ENCODE peak calls at places on chromosome 11, in nine cellular contexts. One of them, this sample, is unnamed.

GRCh38 chr11:76783901-76784813 is 1.0 kb downstream of the TSKU start:
- DNase-seq in GM23338: peak
- DNase-seq in HepG2: peak
- DNase-seq in stomach: peak
- DNase-seq in spleen: peak
- DNase-seq in GM12892: no peak
- DNase-seq in GM12891: no peak
- DNase-seq in HCT116: peak
- DNase-seq in sigmoid colon: peak
- DNase-seq in this sample: peak

GRCh38 chr11:107598225-107599139 is 7.5 kb downstream of the ELMOD1 start:
- DNase-seq in GM23338: peak
- DNase-seq in HepG2: no peak
- DNase-seq in stomach: no peak
- DNase-seq in spleen: no peak
- DNase-seq in GM12892: no peak
- DNase-seq in GM12891: no peak
- DNase-seq in HCT116: peak
- DNase-seq in sigmoid colon: no peak
- DNase-seq in this sample: peak

GRCh38 chr11:106137758-106138157 is 60.3 kb downstream of the AASDHPPT start:
- DNase-seq in GM23338: no peak
- DNase-seq in HepG2: no peak
- DNase-seq in stomach: no peak
- DNase-seq in spleen: no peak
- DNase-seq in GM12892: no peak
- DNase-seq in GM12891: no peak
- DNase-seq in HCT116: no peak
- DNase-seq in sigmoid colon: no peak
- DNase-seq in this sample: no peak

GRCh38 chr11:35523861-35524260 is 1.6 kb downstream of the PAMR1 start:
- DNase-seq in GM23338: no peak
- DNase-seq in HepG2: no peak
- DNase-seq in stomach: no peak
- DNase-seq in spleen: no peak
- DNase-seq in GM12892: no peak
- DNase-seq in GM12891: no peak
- DNase-seq in HCT116: no peak
- DNase-seq in sigmoid colon: no peak
- DNase-seq in this sample: no peak

GRCh38 chr11:71255323-71255722 is 2.9 kb upstream of the SHANK2 start:
- DNase-seq in GM23338: peak
- DNase-seq in HepG2: no peak
- DNase-seq in stomach: peak
- DNase-seq in spleen: no peak
- DNase-seq in GM12892: no peak
- DNase-seq in GM12891: no peak
- DNase-seq in HCT116: no peak
- DNase-seq in sigmoid colon: no peak
- DNase-seq in this sample: no peak

GRCh38 chr11:60872952-60873524 is 5.7 kb downstream of the ZP1 start:
- DNase-seq in GM23338: peak
- DNase-seq in HepG2: peak
- DNase-seq in stomach: peak
- DNase-seq in spleen: peak
- DNase-seq in GM12892: no peak
- DNase-seq in GM12891: no peak
- DNase-seq in HCT116: no peak
- DNase-seq in sigmoid colon: peak
- DNase-seq in this sample: no peak

GRCh38 chr11:65291613-65292012 is 23.1 kb upstream of the CDC42EP2 start:
- DNase-seq in GM23338: no peak
- DNase-seq in HepG2: peak
- DNase-seq in stomach: no peak
- DNase-seq in spleen: no peak
- DNase-seq in GM12892: no peak
- DNase-seq in GM12891: no peak
- DNase-seq in HCT116: no peak
- DNase-seq in sigmoid colon: no peak
- DNase-seq in this sample: peak

GRCh38 chr11:46920709-46921108 is 2.4 kb upstream of the LRP4 start:
- DNase-seq in GM23338: no peak
- DNase-seq in HepG2: peak
- DNase-seq in stomach: no peak
- DNase-seq in spleen: no peak
- DNase-seq in GM12892: no peak
- DNase-seq in GM12891: no peak
- DNase-seq in HCT116: no peak
- DNase-seq in sigmoid colon: peak
- DNase-seq in this sample: peak

DNA sequence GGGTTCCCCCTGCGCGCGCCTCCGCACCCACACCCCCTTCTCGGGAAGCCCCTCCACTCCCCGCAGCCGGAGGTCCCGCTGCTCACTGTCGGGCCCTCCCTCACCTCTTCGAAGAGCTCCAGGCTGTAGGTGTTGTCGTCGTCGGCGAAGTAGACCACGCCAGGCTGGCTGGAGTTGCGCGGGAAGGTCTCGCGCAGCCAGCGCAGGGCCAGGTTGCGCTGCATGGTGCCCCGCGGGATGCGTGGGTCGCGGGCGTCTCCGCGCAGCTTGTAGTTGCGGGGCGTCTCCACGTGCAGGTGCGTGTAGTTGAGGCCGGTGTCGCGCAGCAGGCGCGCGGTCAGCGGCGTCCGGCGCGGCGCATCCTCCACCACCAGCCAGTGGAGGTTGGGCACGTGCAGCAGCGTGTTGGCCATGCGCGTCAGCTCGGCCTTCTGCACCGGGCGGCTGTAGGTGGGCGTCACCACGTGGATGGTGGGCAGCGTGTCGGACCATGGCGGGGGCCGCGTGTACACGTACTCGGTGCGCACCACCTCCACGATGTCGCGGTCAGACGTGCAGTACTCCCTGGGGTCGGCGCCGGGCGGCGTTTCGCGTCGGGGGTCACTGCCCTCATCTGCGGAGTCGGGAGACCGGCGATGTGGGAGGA is 28.3 kb downstream of the B3GAT1 start:
- DNase-seq in GM23338: no peak
- DNase-seq in HepG2: no peak
- DNase-seq in stomach: no peak
- DNase-seq in spleen: no peak
- DNase-seq in GM12892: no peak
- DNase-seq in GM12891: no peak
- DNase-seq in HCT116: no peak
- DNase-seq in sigmoid colon: no peak
- DNase-seq in this sample: no peak
- TF ChIP-seq POLR2AphosphoS5 in GM23338: no peak
- TF ChIP-seq POLR2AphosphoS5 in HepG2: no peak
- TF ChIP-seq POLR2AphosphoS5 in stomach: no peak
- TF ChIP-seq POLR2AphosphoS5 in spleen: no peak
- TF ChIP-seq POLR2AphosphoS5 in GM12892: no peak
- TF ChIP-seq POLR2AphosphoS5 in GM12891: no peak
- TF ChIP-seq POLR2AphosphoS5 in HCT116: no peak
- TF ChIP-seq POLR2AphosphoS5 in sigmoid colon: no peak
- TF ChIP-seq POLR2AphosphoS5 in this sample: no peak

DNA sequence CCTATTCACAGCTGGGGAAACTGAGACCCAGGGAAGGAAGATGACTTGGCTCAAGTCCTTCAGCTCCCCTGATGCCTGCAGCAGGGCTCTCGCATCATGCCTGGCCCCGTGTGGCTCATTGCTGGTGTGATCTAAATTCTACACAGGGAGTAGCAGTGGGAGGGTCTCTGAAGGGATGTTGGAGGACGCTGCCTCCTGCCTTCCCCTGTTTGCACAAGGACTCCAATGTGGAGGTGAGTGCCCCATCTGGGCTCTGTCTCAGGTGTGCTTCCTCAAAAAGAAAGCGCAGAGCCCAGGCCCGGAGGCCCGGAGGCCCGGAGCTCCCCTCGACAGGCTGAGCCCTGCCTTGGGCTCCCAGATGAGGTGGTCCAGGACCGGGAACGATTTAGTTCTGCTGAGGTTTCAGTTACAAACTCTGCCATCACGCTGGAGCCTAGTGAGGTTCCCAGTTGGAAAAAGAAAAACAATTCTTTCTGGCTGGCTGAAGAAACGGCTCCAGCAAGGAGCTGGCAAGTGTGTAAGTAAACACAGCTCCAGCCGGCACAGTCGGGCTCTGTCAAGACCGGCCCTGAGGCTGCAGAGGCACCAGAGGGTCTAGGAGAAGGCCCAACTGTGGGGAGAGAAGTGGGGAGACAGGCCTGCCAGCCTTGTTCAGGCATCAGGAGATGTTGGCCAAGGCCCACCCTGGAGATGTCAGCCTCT is 49.8 kb downstream of the NAT10 start:
- DNase-seq in GM23338: no peak
- DNase-seq in HepG2: no peak
- DNase-seq in stomach: peak
- DNase-seq in spleen: no peak
- DNase-seq in GM12892: no peak
- DNase-seq in GM12891: no peak
- DNase-seq in HCT116: no peak
- DNase-seq in sigmoid colon: no peak
- DNase-seq in this sample: no peak
- TF ChIP-seq POLR2AphosphoS5 in GM23338: no peak
- TF ChIP-seq POLR2AphosphoS5 in HepG2: no peak
- TF ChIP-seq POLR2AphosphoS5 in stomach: no peak
- TF ChIP-seq POLR2AphosphoS5 in spleen: no peak
- TF ChIP-seq POLR2AphosphoS5 in GM12892: no peak
- TF ChIP-seq POLR2AphosphoS5 in GM12891: no peak
- TF ChIP-seq POLR2AphosphoS5 in HCT116: no peak
- TF ChIP-seq POLR2AphosphoS5 in sigmoid colon: no peak
- TF ChIP-seq POLR2AphosphoS5 in this sample: no peak

GRCh38 chr11:117075186-117075585 is 23.0 kb downstream of the SIK3 start:
- DNase-seq in GM23338: no peak
- DNase-seq in HepG2: no peak
- DNase-seq in stomach: no peak
- DNase-seq in spleen: no peak
- DNase-seq in GM12892: no peak
- DNase-seq in GM12891: no peak
- DNase-seq in HCT116: no peak
- DNase-seq in sigmoid colon: no peak
- DNase-seq in this sample: no peak
- TF ChIP-seq POLR2AphosphoS5 in GM23338: no peak
- TF ChIP-seq POLR2AphosphoS5 in HepG2: no peak
- TF ChIP-seq POLR2AphosphoS5 in stomach: no peak
- TF ChIP-seq POLR2AphosphoS5 in spleen: no peak
- TF ChIP-seq POLR2AphosphoS5 in GM12892: no peak
- TF ChIP-seq POLR2AphosphoS5 in GM12891: no peak
- TF ChIP-seq POLR2AphosphoS5 in HCT116: no peak
- TF ChIP-seq POLR2AphosphoS5 in sigmoid colon: no peak
- TF ChIP-seq POLR2AphosphoS5 in this sample: no peak

DNA sequence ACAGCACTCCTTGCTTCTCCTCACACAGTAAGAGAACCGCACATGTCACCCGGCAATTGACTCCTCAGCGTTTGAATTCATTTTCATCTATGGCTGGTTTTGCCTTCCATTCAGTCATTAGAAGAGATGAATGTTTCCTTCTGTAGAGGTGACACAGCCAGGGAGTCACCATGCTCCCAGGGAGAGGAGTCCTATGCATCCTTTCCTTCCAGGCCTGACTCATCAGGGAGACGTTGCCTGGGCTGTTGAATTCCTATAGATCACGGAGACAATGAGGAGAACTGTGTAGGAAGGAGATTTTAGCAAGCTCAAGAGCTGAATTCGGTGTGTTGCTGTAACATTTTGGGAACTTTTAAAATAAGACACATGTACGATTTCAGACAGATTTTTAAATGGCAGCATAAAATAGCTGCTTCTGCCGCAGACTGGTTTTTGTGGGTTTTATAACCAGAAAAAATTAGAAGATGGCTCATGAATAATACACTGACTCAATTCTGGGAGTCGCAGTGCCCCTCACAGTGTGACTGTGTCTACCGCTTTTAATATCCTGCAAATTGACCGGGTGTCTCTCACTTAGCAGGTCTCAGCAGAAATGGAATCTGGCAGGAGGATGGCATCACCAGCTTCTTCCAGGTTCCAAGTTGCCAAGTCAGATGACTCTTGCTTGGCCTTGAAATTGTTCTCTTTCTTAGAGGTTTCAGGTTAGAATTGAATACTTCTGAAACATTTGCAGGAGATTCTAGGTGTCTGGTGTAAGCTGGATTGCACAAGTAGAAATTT is 44.5 kb upstream of the CLMP start:
- DNase-seq in GM23338: no peak
- DNase-seq in HepG2: no peak
- DNase-seq in stomach: no peak
- DNase-seq in spleen: no peak
- DNase-seq in GM12892: no peak
- DNase-seq in GM12891: no peak
- DNase-seq in HCT116: no peak
- DNase-seq in sigmoid colon: no peak
- DNase-seq in this sample: no peak
- TF ChIP-seq POLR2AphosphoS5 in GM23338: no peak
- TF ChIP-seq POLR2AphosphoS5 in HepG2: no peak
- TF ChIP-seq POLR2AphosphoS5 in stomach: no peak
- TF ChIP-seq POLR2AphosphoS5 in spleen: no peak
- TF ChIP-seq POLR2AphosphoS5 in GM12892: no peak
- TF ChIP-seq POLR2AphosphoS5 in GM12891: no peak
- TF ChIP-seq POLR2AphosphoS5 in HCT116: no peak
- TF ChIP-seq POLR2AphosphoS5 in sigmoid colon: no peak
- TF ChIP-seq POLR2AphosphoS5 in this sample: no peak

This sample was measured in endothelial cell of umbilical vein.